ENCODE peak calls at places on chromosomes 2 and 18, in eight cellular contexts. X, G, E, I, T, C, M and Y are unnamed samples.

GRCh38 chr2:75570024-75570947 is 9.5 kb upstream of the EVA1A start:
- DNase-seq in G (no peak), M (no peak), C (no peak), I (no peak), E (no peak), X (no peak), T (no peak), Y (no peak)

GRCh38 chr18:42675810-42676209 is 439.7 kb downstream of the RIT2 start:
- DNase-seq in I (no peak), X (no peak), G (no peak), E (no peak), M (no peak), T (no peak), C (no peak), Y (no peak)

GRCh38 chr2:111973701-111974100 is 75.3 kb downstream of the MERTK start:
- DNase-seq in E (no peak), M (no peak), C (no peak), G (no peak), I (no peak), T (no peak), X (no peak), Y (no peak)

GRCh38 chr2:42756956-42757513 is 6.9 kb downstream of the OXER1 start:
- DNase-seq in G (no peak), I (no peak), E (no peak), X (no peak), C (no peak), T (no peak), M (no peak), Y (no peak)

GRCh38 chr2:10057231-10058107 is 14.1 kb downstream of the KLF11 start:
- DNase-seq in X (no peak), I (no peak), E (no peak), T (no peak), C (peak; percentile 98), M (no peak), G (peak; percentile 58), Y (peak; percentile 95)

GRCh38 chr2:55786286-55786685 is 92.6 kb upstream of the PNPT1 start:
- DNase-seq in M (no peak), G (no peak), T (no peak), X (no peak), C (no peak), I (no peak), E (no peak), Y (no peak)

GRCh38 chr2:9306910-9307309 is 100.3 kb downstream of the ASAP2 start:
- DNase-seq in C (no peak), M (no peak), E (no peak), G (no peak), T (no peak), X (no peak), I (no peak), Y (peak; percentile 99)

GRCh38 chr2:16635796-16636699 is 29.6 kb downstream of the CYRIA start:
- DNase-seq in E (no peak), X (no peak), T (no peak), C (no peak), I (no peak), M (no peak), G (no peak), Y (peak; percentile 37)

GRCh38 chr2:41937921-41938708 is 109.7 kb upstream of the PKDCC start:
- DNase-seq in X (no peak), T (no peak), C (no peak), E (no peak), M (no peak), I (no peak), G (no peak), Y (peak; percentile 83)